ENCODE peak calls at places on chromosomes 1 and 21, in five cellular contexts. H is GM13977, W is neural crest cell, M is nephron progenitor cell, I is HFFc6. K is an unnamed sample.

GRCh38 chr1:151710187-151710586 is 6.4 kb downstream of the CELF3 start:
- DNase-seq in H (no peak), W (peak; percentile 82), M (peak; percentile 75), I (peak; percentile 12), K (no peak)

GRCh38 chr1:1283821-1284220 is 3.6 kb downstream of the SCNN1D start:
- DNase-seq in H (peak; percentile 89), W (no peak), M (no peak), I (no peak), K (no peak)

GRCh38 chr21:37231671-37232070 is 35.5 kb downstream of the VPS26C start:
- DNase-seq in H (no peak), W (no peak), M (no peak), I (no peak), K (no peak)

GRCh38 chr1:1940123-1940425 is 21.0 kb upstream of the TMEM52 start:
- DNase-seq in H (no peak), W (no peak), M (no peak), I (no peak), K (no peak)

GRCh38 chr1:205507896-205508714 is 3.6 kb downstream of the CDK18 start:
- DNase-seq in H (no peak), W (no peak), M (no peak), I (no peak), K (no peak)

GRCh38 chr1:207088161-207088560 is 499 bp upstream of the C4BPB start:
- DNase-seq in H (no peak), W (no peak), M (no peak), I (peak; percentile 16), K (no peak)

GRCh38 chr1:232524056-232524455 is 105.9 kb downstream of the SIPA1L2 start:
- DNase-seq in H (no peak), W (no peak), M (no peak), I (no peak), K (no peak)

GRCh38 chr1:99331083-99331482 is 66.8 kb downstream of the PLPPR4 start:
- DNase-seq in H (no peak), W (no peak), M (no peak), I (no peak), K (no peak)

GRCh38 chr21:45525153-45525909 is 16.9 kb downstream of the SLC19A1 start:
- DNase-seq in H (no peak), W (no peak), M (peak; percentile 12), I (no peak), K (no peak)

GRCh38 chr1:219459321-219460105 is 153.4 kb downstream of the ZC3H11B start:
- DNase-seq in H (no peak), W (no peak), M (no peak), I (no peak), K (no peak)

GRCh38 chr1:59549903-59550302 is 253.0 kb downstream of the FGGY start:
- DNase-seq in H (no peak), W (no peak), M (no peak), I (peak; percentile 31), K (no peak)

GRCh38 chr1:228158151-228158571 is 7.4 kb upstream of the IBA57 start:
- DNase-seq in H (no peak), W (no peak), M (no peak), I (no peak), K (no peak)

GRCh38 chr1:65247419-65248359 is 61.7 kb upstream of the DNAJC6 start:
- DNase-seq in H (no peak), W (no peak), M (no peak), I (peak; percentile 100), K (peak; percentile 87)

GRCh38 chr1:192993426-192994085 is 65.6 kb downstream of the UCHL5 start:
- DNase-seq in H (no peak), W (no peak), M (no peak), I (no peak), K (no peak)

GRCh38 chr21:46128983-46129571 is 26.3 kb downstream of the FTCD start:
- DNase-seq in H (no peak), W (no peak), M (no peak), I (no peak), K (no peak)

GRCh38 chr1:29540801-29541357 is 304.6 kb downstream of the PTPRU start:
- DNase-seq in H (no peak), W (no peak), M (no peak), I (no peak), K (no peak)

GRCh38 chr1:90730247-90731022 is 13.3 kb upstream of the BARHL2 start:
- DNase-seq in H (peak; percentile 26), W (no peak), M (peak; percentile 34), I (no peak), K (no peak)

GRCh38 chr1:168116327-168116799 is 20.4 kb downstream of the GPR161 start:
- DNase-seq in H (no peak), W (no peak), M (no peak), I (no peak), K (no peak)

GRCh38 chr1:183487686-183488442 is 15.6 kb downstream of the SMG7 start:
- DNase-seq in H (no peak), W (no peak), M (no peak), I (no peak), K (no peak)

GRCh38 chr1:183483224-183483623 is 10.9 kb downstream of the SMG7 start:
- DNase-seq in H (no peak), W (no peak), M (no peak), I (no peak), K (no peak)

GRCh38 chr1:183480971-183481431 is 8.7 kb downstream of the SMG7 start:
- DNase-seq in H (no peak), W (no peak), M (no peak), I (peak; percentile 4), K (no peak)

GRCh38 chr1:183484254-183484653 is 12.0 kb downstream of the SMG7 start:
- DNase-seq in H (no peak), W (no peak), M (no peak), I (no peak), K (no peak)
- TF ChIP-seq CTCF in H (peak; percentile 33), W (peak; percentile 54), M (no peak), I (no peak), K (no peak)

DNA sequence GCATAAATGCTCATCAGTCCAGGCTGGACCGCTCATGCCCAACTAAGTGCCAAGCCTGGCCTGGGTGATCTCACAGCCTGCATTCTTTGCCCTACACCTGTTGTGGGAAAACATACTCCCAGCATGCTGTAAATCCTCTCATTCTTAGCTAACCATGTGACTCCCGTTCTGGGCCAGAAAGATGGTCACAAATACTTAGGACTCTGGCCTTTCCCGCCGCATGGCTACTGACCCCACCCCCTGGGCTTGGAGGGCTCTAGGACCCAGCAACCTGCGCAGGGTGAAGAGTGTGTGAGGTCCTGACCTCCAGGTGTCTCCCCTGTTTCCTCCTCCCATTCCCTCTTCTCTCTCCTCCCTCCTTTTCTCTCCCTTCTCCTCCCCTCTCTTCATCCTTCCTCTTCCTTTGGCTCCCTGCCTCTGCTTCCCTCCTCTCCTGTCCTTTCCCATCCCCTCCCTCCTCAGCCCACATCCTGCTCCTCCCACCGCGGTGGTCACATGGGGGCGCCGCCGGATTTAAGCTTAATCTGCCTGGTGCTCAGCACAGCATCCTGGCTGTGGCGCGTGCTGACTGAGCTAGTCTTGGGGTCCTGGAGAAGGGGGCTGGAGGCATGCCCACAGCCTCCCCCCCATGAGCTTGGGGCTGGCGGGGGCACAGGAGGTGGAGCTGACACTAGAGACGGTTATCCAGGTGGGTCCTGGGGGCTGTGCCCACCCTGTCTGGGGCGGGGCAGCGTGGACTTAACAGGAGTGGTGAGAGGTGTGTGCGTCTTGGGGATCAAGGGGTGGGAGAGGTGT is at the start of gene CROCC:
- DNase-seq in H (peak; percentile 65), W (peak; percentile 63), M (peak; percentile 69), I (no peak), K (no peak)
- TF ChIP-seq CTCF in H (no peak), W (no peak), M (no peak), I (no peak), K (no peak)

GRCh38 chr21:23016617-23017016 is 2018.4 kb downstream of the NCAM2 start:
- DNase-seq in H (no peak), W (peak; percentile 3), M (peak; percentile 11), I (no peak), K (no peak)
- TF ChIP-seq CTCF in H (no peak), W (peak; percentile 46), M (peak; percentile 40), I (peak; percentile 8), K (no peak)

GRCh38 chr1:20785907-20786309 is 1.2 kb downstream of the HP1BP3 start:
- DNase-seq in H (peak; percentile 27), W (peak; percentile 3), M (no peak), I (no peak), K (no peak)
- TF ChIP-seq CTCF in H (no peak), W (no peak), M (no peak), I (no peak), K (no peak)

GRCh38 chr1:231421971-231422797 is at the start of gene EGLN1:
- DNase-seq in H (peak; percentile 93), W (peak; percentile 71), M (peak; percentile 87), I (peak; percentile 82), K (no peak)
- TF ChIP-seq CTCF in H (peak; percentile 68), W (peak; percentile 54), M (no peak), I (peak; percentile 63), K (peak; percentile 36)